ENCODE peak calls at places on chromosomes 7 and 10, in six cellular contexts. O, I, M, Q, U and L are unnamed samples.

GRCh38 chr7:51315393-51316261 is 982 bp downstream of the COBL start:
- DNase-seq in Q (no peak), U (peak; percentile 36), O (peak; percentile 85), M (peak; percentile 29), I (peak; percentile 11), L (peak; percentile 1)

GRCh38 chr10:98673156-98673765 is 226.5 kb upstream of the HPS1 start:
- DNase-seq in U (no peak), O (no peak), I (peak; percentile 72), M (no peak), Q (no peak), L (no peak)

GRCh38 chr10:125709553-125710266 is 9.8 kb upstream of the EDRF1 start:
- DNase-seq in M (no peak), I (peak; percentile 79), O (no peak), U (no peak), Q (no peak), L (no peak)

GRCh38 chr10:61943699-61944444 is 42.4 kb downstream of the ARID5B start:
- DNase-seq in M (no peak), I (peak; percentile 65), U (no peak), O (no peak), Q (no peak), L (peak; percentile 59)

GRCh38 chr7:37342665-37343471 is 105.8 kb downstream of the ELMO1 start:
- DNase-seq in Q (no peak), M (no peak), O (no peak), U (no peak), I (no peak), L (no peak)

GRCh38 chr7:140719711-140720110 is 23.2 kb downstream of the NDUFB2 start:
- DNase-seq in I (no peak), Q (no peak), U (no peak), M (no peak), O (no peak), L (no peak)

GRCh38 chr7:128235469-128235868 is 5.6 kb upstream of the LEP start:
- DNase-seq in I (no peak), U (no peak), M (no peak), O (peak; percentile 18), Q (no peak), L (no peak)

GRCh38 chr7:133781481-133782090 is 345.6 kb upstream of the LRGUK start:
- DNase-seq in U (no peak), Q (no peak), O (no peak), M (no peak), I (no peak), L (no peak)

GRCh38 chr7:111364413-111364812 is 197.9 kb downstream of the IMMP2L start:
- DNase-seq in I (peak; percentile 42), U (no peak), Q (no peak), O (no peak), M (no peak), L (peak; percentile 78)

GRCh38 chr10:60799971-60800370 is 21.7 kb downstream of the CDK1 start:
- DNase-seq in O (no peak), I (no peak), M (no peak), Q (no peak), U (no peak), L (no peak)

GRCh38 chr10:63481815-63482421 is 16.1 kb upstream of the JMJD1C start:
- DNase-seq in Q (no peak), M (no peak), I (no peak), U (no peak), O (no peak), L (no peak)

GRCh38 chr10:127887497-127888415 is 5.0 kb downstream of the CLRN3 start:
- DNase-seq in M (no peak), O (no peak), I (no peak), U (no peak), Q (no peak), L (no peak)

GRCh38 chr10:30155401-30155800 is 96.0 kb upstream of the JCAD start:
- DNase-seq in O (no peak), Q (no peak), I (no peak), M (no peak), U (no peak), L (no peak)

GRCh38 chr7:158811461-158811860 is 17.8 kb downstream of the ESYT2 start:
- DNase-seq in M (peak; percentile 34), I (peak; percentile 85), Q (no peak), U (no peak), O (no peak), L (peak; percentile 66)

GRCh38 chr10:71971311-71971731 is 7.1 kb downstream of the CHST3 start:
- DNase-seq in M (no peak), U (no peak), I (no peak), O (no peak), Q (no peak), L (no peak)
- H3K4me1 ChIP-seq in M (peaks cover 52% of the 10 kb centered on the region), U (peaks cover 18% of the 10 kb centered on the region), I (peaks cover 63% of the 10 kb centered on the region), O (peaks cover 8% of the 10 kb centered on the region), Q (no peaks in the 10 kb centered on the region), L (peaks cover 94% of the 10 kb centered on the region)

DNA sequence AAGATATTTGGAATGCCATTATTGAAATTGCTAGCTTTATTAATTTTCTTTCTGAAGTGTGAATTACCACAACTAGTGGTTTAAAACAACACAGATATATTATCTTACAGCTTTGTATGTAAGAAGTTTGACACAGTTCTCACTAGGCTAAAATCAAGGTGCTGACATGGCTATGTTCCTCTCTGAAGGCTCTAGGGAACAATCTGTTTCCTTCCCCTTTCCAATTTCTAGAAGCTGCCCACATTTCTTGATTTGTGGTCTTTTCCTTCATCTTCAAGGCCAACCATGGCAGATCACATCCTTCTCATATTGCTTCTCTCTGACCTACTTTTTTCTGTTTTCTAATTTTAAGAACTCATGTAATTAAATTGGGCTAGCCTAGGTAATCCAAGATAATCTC is 43.3 kb upstream of the SLC26A3 start:
- DNase-seq in I (no peak), Q (no peak), O (no peak), M (no peak), U (no peak), L (no peak)
- H3K4me1 ChIP-seq in I (no peaks in the 10 kb centered on the region), Q (no peaks in the 10 kb centered on the region), O (no peaks in the 10 kb centered on the region), M (peaks cover 5% of the 10 kb centered on the region), U (peaks cover 2% of the 10 kb centered on the region), L (peaks cover 9% of the 10 kb centered on the region)

GRCh38 chr7:518630-519428 is 817 bp downstream of the PDGFA start:
- DNase-seq in O (peak; percentile 74), I (peak; percentile 83), U (peak; percentile 88), M (peak; percentile 82), Q (no peak), L (peak; percentile 84)

GRCh38 chr7:516216-516605 is 3.4 kb downstream of the PDGFA start:
- DNase-seq in U (no peak), M (no peak), O (peak; percentile 51), Q (no peak), I (peak; percentile 61), L (peak; percentile 66)

GRCh38 chr7:516606-517456 is 2.8 kb downstream of the PDGFA start:
- DNase-seq in M (peak; percentile 80), O (peak; percentile 65), I (peak; percentile 88), Q (no peak), U (peak; percentile 65), L (peak; percentile 93)

GRCh38 chr7:519429-519973 is at the start of gene PDGFA:
- DNase-seq in M (peak; percentile 64), O (no peak), I (peak; percentile 62), Q (no peak), U (peak; percentile 74), L (peak; percentile 78)

DNA sequence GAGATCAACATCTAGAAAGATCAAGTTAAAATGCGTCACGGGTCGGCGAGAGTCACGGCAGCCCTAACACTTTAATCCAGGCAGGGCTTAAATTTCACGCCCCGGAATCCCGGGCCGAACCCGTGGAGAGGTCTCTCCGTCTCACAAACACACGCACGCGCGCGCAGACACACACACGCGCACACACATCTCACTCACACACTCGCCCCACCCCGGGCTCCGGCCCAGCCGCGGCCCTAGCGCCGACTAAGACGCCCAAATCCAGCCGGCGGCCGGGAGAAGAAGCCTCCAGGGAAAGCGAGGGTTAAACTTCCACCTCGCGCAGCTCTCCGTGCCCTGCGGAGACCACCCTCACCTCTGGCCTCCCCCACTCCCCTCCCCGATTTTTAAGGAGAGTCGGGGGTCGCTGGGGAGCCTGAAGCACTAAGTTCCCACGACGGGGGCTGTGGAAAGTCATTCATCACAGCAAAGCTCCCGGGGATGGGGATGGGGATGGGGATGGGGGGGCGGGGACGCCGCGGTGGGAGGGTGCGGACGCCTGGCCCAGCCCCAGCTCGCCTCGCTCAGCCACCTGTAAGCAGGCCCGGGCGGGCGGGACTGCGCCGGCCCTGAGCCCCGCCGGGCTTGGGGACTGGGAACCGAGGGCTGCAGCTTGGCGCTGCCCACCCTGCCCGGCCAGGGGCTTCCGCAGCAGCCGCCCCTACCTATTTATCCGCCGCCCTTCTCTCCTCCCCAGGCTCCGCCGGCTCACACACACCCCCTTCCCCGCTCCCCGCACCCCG is 1.6 kb downstream of the PDGFA start:
- DNase-seq in Q (no peak), U (peak; percentile 63), M (peak; percentile 80), I (peak; percentile 77), O (peak; percentile 67), L (peak; percentile 85)
- H3K4me1 ChIP-seq in Q (peaks cover 9% of the 10 kb centered on the region), U (peaks cover 19% of the 10 kb centered on the region), M (peaks cover 44% of the 10 kb centered on the region), I (peaks cover 62% of the 10 kb centered on the region), O (peaks cover 32% of the 10 kb centered on the region), L (peaks cover 4% of the 10 kb centered on the region)

GRCh38 chr10:34699904-34700303 is 115.2 kb downstream of the PARD3 start:
- DNase-seq in I (no peak), M (no peak), U (no peak), Q (no peak), O (no peak), L (no peak)

GRCh38 chr10:34702982-34703381 is 112.1 kb downstream of the PARD3 start:
- DNase-seq in Q (no peak), M (no peak), I (no peak), U (no peak), O (no peak), L (no peak)

GRCh38 chr10:34698979-34699378 is 116.1 kb downstream of the PARD3 start:
- DNase-seq in U (no peak), O (no peak), M (no peak), I (no peak), Q (no peak), L (peak; percentile 75)

GRCh38 chr10:34702093-34702952 is 112.8 kb downstream of the PARD3 start:
- DNase-seq in O (no peak), I (no peak), Q (no peak), M (no peak), U (peak; percentile 40), L (no peak)

DNA sequence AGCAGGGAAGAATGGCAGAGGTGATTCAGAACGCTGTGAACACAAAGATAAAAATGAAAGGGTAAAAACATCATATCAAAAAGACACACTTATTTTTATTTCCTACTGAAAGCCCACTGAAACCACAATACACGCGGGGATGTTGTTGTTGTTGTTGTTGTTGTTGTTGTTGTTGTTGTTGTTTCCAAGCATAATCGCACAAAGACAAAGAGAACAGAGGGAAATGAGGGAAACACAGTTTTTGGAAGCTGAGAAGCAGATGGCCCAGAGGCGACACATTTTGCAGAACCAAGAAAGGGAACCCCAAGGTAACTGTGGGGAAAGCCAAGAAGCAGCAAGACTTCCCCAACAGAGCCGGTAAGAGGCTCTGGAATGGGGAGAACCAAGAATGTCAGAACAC is 113.9 kb downstream of the PARD3 start:
- DNase-seq in M (no peak), I (no peak), Q (no peak), U (no peak), O (no peak), L (no peak)
- H3K4me1 ChIP-seq in M (peaks cover 69% of the 10 kb centered on the region), I (peaks cover 27% of the 10 kb centered on the region), Q (no peaks in the 10 kb centered on the region), U (peaks cover 17% of the 10 kb centered on the region), O (peaks cover 31% of the 10 kb centered on the region), L (peaks cover 44% of the 10 kb centered on the region)